ENCODE peak calls at places on chromosome 2, in five cellular contexts. One of them, this sample, is unnamed.

GRCh38 chr2:64454316-64455030 is 511 bp downstream of the LGALSL start:
- DNase-seq in CD8-positive, alpha-beta T cell: peak; percentile 69
- DNase-seq in IMR-90: peak; percentile 36
- DNase-seq in H54: peak; percentile 68
- DNase-seq in SHP77: peak; percentile 25
- DNase-seq in this sample: no peak

GRCh38 chr2:66477125-66477842 is 42.4 kb downstream of the MEIS1 start:
- DNase-seq in CD8-positive, alpha-beta T cell: no peak
- DNase-seq in IMR-90: peak; percentile 60
- DNase-seq in H54: no peak
- DNase-seq in SHP77: no peak
- DNase-seq in this sample: no peak

GRCh38 chr2:119490106-119490505 is 34.2 kb downstream of the SCTR start:
- DNase-seq in CD8-positive, alpha-beta T cell: no peak
- DNase-seq in IMR-90: no peak
- DNase-seq in H54: no peak
- DNase-seq in SHP77: no peak
- DNase-seq in this sample: no peak

GRCh38 chr2:118010470-118010869 is 3.4 kb downstream of the CCDC93 start:
- DNase-seq in CD8-positive, alpha-beta T cell: no peak
- DNase-seq in IMR-90: no peak
- DNase-seq in H54: no peak
- DNase-seq in SHP77: no peak
- DNase-seq in this sample: no peak

GRCh38 chr2:228318218-228318617 is 136.7 kb upstream of the SPHKAP start:
- DNase-seq in CD8-positive, alpha-beta T cell: no peak
- DNase-seq in IMR-90: no peak
- DNase-seq in H54: peak; percentile 8
- DNase-seq in SHP77: peak; percentile 74
- DNase-seq in this sample: peak; percentile 27

GRCh38 chr2:49755777-49756176 is 601.5 kb upstream of the FSHR start:
- DNase-seq in CD8-positive, alpha-beta T cell: no peak
- DNase-seq in IMR-90: no peak
- DNase-seq in H54: no peak
- DNase-seq in SHP77: no peak
- DNase-seq in this sample: no peak

GRCh38 chr2:51673628-51674027 is 641.7 kb upstream of the NRXN1 start:
- DNase-seq in CD8-positive, alpha-beta T cell: no peak
- DNase-seq in IMR-90: no peak
- DNase-seq in H54: no peak
- DNase-seq in SHP77: no peak
- DNase-seq in this sample: no peak

GRCh38 chr2:79573895-79574674 is 61.2 kb downstream of the CTNNA2 start:
- DNase-seq in CD8-positive, alpha-beta T cell: no peak
- DNase-seq in IMR-90: no peak
- DNase-seq in H54: no peak
- DNase-seq in SHP77: no peak
- DNase-seq in this sample: no peak

GRCh38 chr2:211611061-211611518 is 927.5 kb downstream of the ERBB4 start:
- DNase-seq in CD8-positive, alpha-beta T cell: no peak
- DNase-seq in IMR-90: no peak
- DNase-seq in H54: peak; percentile 2
- DNase-seq in SHP77: no peak
- DNase-seq in this sample: no peak

GRCh38 chr2:223580951-223581350 is 21.2 kb downstream of the SCG2 start:
- DNase-seq in CD8-positive, alpha-beta T cell: no peak
- DNase-seq in IMR-90: peak; percentile 84
- DNase-seq in H54: peak; percentile 21
- DNase-seq in SHP77: peak; percentile 59
- DNase-seq in this sample: no peak

GRCh38 chr2:179588486-179589145 is 272.8 kb downstream of the ZNF385B start:
- DNase-seq in CD8-positive, alpha-beta T cell: no peak
- DNase-seq in IMR-90: no peak
- DNase-seq in H54: no peak
- DNase-seq in SHP77: no peak
- DNase-seq in this sample: no peak

GRCh38 chr2:48109491-48110204 is 203.3 kb upstream of the FBXO11 start:
- DNase-seq in CD8-positive, alpha-beta T cell: no peak
- DNase-seq in IMR-90: no peak
- DNase-seq in H54: no peak
- DNase-seq in SHP77: no peak
- DNase-seq in this sample: no peak

GRCh38 chr2:113831156-113831555 is 58.7 kb upstream of the ACTR3 start:
- DNase-seq in CD8-positive, alpha-beta T cell: no peak
- DNase-seq in IMR-90: peak; percentile 13
- DNase-seq in H54: no peak
- DNase-seq in SHP77: peak; percentile 5
- DNase-seq in this sample: no peak

GRCh38 chr2:113834057-113834720 is 55.7 kb upstream of the ACTR3 start:
- DNase-seq in CD8-positive, alpha-beta T cell: no peak
- DNase-seq in IMR-90: no peak
- DNase-seq in H54: no peak
- DNase-seq in SHP77: no peak
- DNase-seq in this sample: no peak

GRCh38 chr2:27889774-27890145 is 427 bp downstream of the RBKS start:
- DNase-seq in CD8-positive, alpha-beta T cell: no peak
- DNase-seq in IMR-90: no peak
- DNase-seq in H54: no peak
- DNase-seq in SHP77: no peak
- DNase-seq in this sample: no peak

GRCh38 chr2:157840568-157841156 is 35.5 kb downstream of the ACVR1 start:
- DNase-seq in CD8-positive, alpha-beta T cell: no peak
- DNase-seq in IMR-90: peak; percentile 39
- DNase-seq in H54: no peak
- DNase-seq in SHP77: peak; percentile 60
- DNase-seq in this sample: no peak

GRCh38 chr2:9914384-9915065 is 37.0 kb upstream of the GRHL1 start:
- DNase-seq in CD8-positive, alpha-beta T cell: no peak
- DNase-seq in IMR-90: peak; percentile 91
- DNase-seq in H54: peak; percentile 75
- DNase-seq in SHP77: peak; percentile 14
- DNase-seq in this sample: peak; percentile 76

GRCh38 chr2:241777167-241777685 is 604 bp downstream of the GAL3ST2 start:
- DNase-seq in CD8-positive, alpha-beta T cell: peak; percentile 39
- DNase-seq in IMR-90: no peak
- DNase-seq in H54: no peak
- DNase-seq in SHP77: no peak
- DNase-seq in this sample: no peak

GRCh38 chr2:105118960-105119359 is 81.1 kb downstream of the MRPS9 start:
- DNase-seq in CD8-positive, alpha-beta T cell: no peak
- DNase-seq in IMR-90: no peak
- DNase-seq in H54: no peak
- DNase-seq in SHP77: no peak
- DNase-seq in this sample: no peak

GRCh38 chr2:233449921-233450853 is 95.9 kb downstream of the DGKD start:
- DNase-seq in CD8-positive, alpha-beta T cell: no peak
- DNase-seq in IMR-90: no peak
- DNase-seq in H54: no peak
- DNase-seq in SHP77: no peak
- DNase-seq in this sample: no peak

GRCh38 chr2:228728961-228729360 is 542.1 kb downstream of the PID1 start:
- DNase-seq in CD8-positive, alpha-beta T cell: no peak
- DNase-seq in IMR-90: no peak
- DNase-seq in H54: no peak
- DNase-seq in SHP77: no peak
- DNase-seq in this sample: no peak

GRCh38 chr2:28991021-28991420 is 9.9 kb downstream of the TOGARAM2 start:
- DNase-seq in CD8-positive, alpha-beta T cell: no peak
- DNase-seq in IMR-90: peak; percentile 78
- DNase-seq in H54: no peak
- DNase-seq in SHP77: no peak
- DNase-seq in this sample: no peak

GRCh38 chr2:188956290-188956689 is 17.9 kb upstream of the COL3A1 start:
- DNase-seq in CD8-positive, alpha-beta T cell: no peak
- DNase-seq in IMR-90: no peak
- DNase-seq in H54: no peak
- DNase-seq in SHP77: no peak
- DNase-seq in this sample: no peak